ENCODE peak calls at places on chromosomes 5 and 9, in four cellular contexts. V, I, O and S are unnamed samples.

GRCh38 chr5:73486119-73486899 is 11.9 kb upstream of the BTF3 start:
- DNase-seq in V (no peak), I (no peak), O (peak; percentile 85), S (no peak)

GRCh38 chr9:33132249-33132772 is 34.8 kb downstream of the B4GALT1 start:
- DNase-seq in O (no peak), V (no peak), I (no peak), S (no peak)

GRCh38 chr5:79408028-79408427 is 105.9 kb downstream of the HOMER1 start:
- DNase-seq in O (no peak), I (no peak), V (no peak), S (no peak)

GRCh38 chr5:136686192-136686872 is 321.0 kb upstream of the TRPC7 start:
- DNase-seq in I (no peak), O (no peak), V (peak; percentile 39), S (no peak)

GRCh38 chr9:123401879-123402513 is 46.0 kb downstream of the CRB2 start:
- DNase-seq in V (no peak), O (no peak), I (peak; percentile 81), S (peak; percentile 50)

GRCh38 chr5:77627869-77628674 is 10.4 kb downstream of the OTP start:
- DNase-seq in I (peak; percentile 35), V (no peak), O (no peak), S (no peak)

GRCh38 chr5:151703227-151703626 is 16.5 kb upstream of the SPARC start:
- DNase-seq in V (peak; percentile 78), I (peak; percentile 84), O (no peak), S (no peak)

GRCh38 chr5:110019780-110020179 is 330.1 kb downstream of the MAN2A1 start:
- DNase-seq in O (no peak), I (no peak), V (no peak), S (no peak)

GRCh38 chr5:2542026-2542425 is 209.5 kb downstream of the IRX2 start:
- DNase-seq in V (no peak), O (no peak), I (no peak), S (no peak)

GRCh38 chr9:94479757-94480156 is 75.1 kb upstream of the PCAT7 start:
- DNase-seq in O (no peak), V (no peak), I (peak; percentile 6), S (no peak)

GRCh38 chr9:18821794-18822193 is 211.2 kb downstream of the SAXO1 start:
- DNase-seq in O (no peak), V (no peak), I (no peak), S (peak; percentile 44)

GRCh38 chr5:132383984-132384383 is 14.5 kb downstream of the SLC22A5 start:
- DNase-seq in O (no peak), V (no peak), I (no peak), S (no peak)

GRCh38 chr9:128420060-128420650 is 502 bp upstream of the CERCAM start:
- DNase-seq in I (peak; percentile 96), V (peak; percentile 69), O (no peak), S (peak; percentile 61)

GRCh38 chr5:71748360-71748759 is 29.3 kb downstream of the CARTPT start:
- DNase-seq in I (peak; percentile 28), V (no peak), O (no peak), S (peak; percentile 88)

GRCh38 chr9:137589441-137590122 is 730 bp downstream of the ZMYND19 start:
- DNase-seq in V (peak; percentile 26), O (no peak), I (peak; percentile 70), S (no peak)

GRCh38 chr5:1594336-1595106 is 70.8 kb upstream of the LPCAT1 start:
- DNase-seq in V (no peak), I (peak; percentile 99), O (peak; percentile 81), S (peak; percentile 86)

GRCh38 chr9:106084702-106085101 is 390.4 kb downstream of the TMEM38B start:
- DNase-seq in O (no peak), I (no peak), V (no peak), S (no peak)

GRCh38 chr5:38673671-38674071 is 117.2 kb upstream of the LIFR start:
- DNase-seq in O (no peak), I (no peak), V (no peak), S (no peak)

GRCh38 chr9:87497604-87498045 is at the start of gene DAPK1:
- DNase-seq in O (no peak), V (peak; percentile 85), I (peak; percentile 95), S (peak; percentile 68)

GRCh38 chr5:78537821-78538220 is 110.8 kb downstream of the LHFPL2 start:
- DNase-seq in O (no peak), V (no peak), I (peak; percentile 58), S (no peak)

GRCh38 chr5:5492087-5492933 is 69.8 kb downstream of the ICE1 start:
- DNase-seq in I (peak; percentile 81), O (no peak), V (peak; percentile 49), S (peak; percentile 36)

GRCh38 chr5:168482361-168482760 is 3.9 kb upstream of the RARS1 start:
- DNase-seq in I (no peak), V (peak; percentile 23), O (no peak), S (no peak)

GRCh38 chr5:9104576-9105339 is 441.1 kb downstream of the SEMA5A start:
- DNase-seq in I (no peak), O (no peak), V (no peak), S (no peak)

GRCh38 chr5:129670944-129671343 is 77.0 kb upstream of the MINAR2 start:
- DNase-seq in O (no peak), V (no peak), I (no peak), S (no peak)

GRCh38 chr9:79257671-79258410 is 313.9 kb upstream of the TLE4 start:
- DNase-seq in I (no peak), O (no peak), V (no peak), S (no peak)

GRCh38 chr9:72454871-72455471 is 66.4 kb upstream of the TMC1 start:
- DNase-seq in I (no peak), O (peak; percentile 27), V (no peak), S (no peak)

GRCh38 chr5:130992095-130992494 is 173.0 kb downstream of the HINT1 start:
- DNase-seq in V (no peak), O (no peak), I (no peak), S (no peak)

GRCh38 chr5:32173394-32174010 is 617 bp downstream of the GOLPH3 start:
- DNase-seq in I (peak; percentile 67), O (no peak), V (peak; percentile 71), S (peak; percentile 71)

GRCh38 chr5:152427691-152428090 is 22.6 kb upstream of the NMUR2 start:
- DNase-seq in O (no peak), I (no peak), V (no peak), S (no peak)

GRCh38 chr9:136930014-136930413 is 14.5 kb downstream of the FBXW5 start:
- DNase-seq in V (no peak), O (no peak), I (no peak), S (no peak)

GRCh38 chr9:82511626-82512025 is 523.1 kb downstream of the SPATA31D1 start:
- DNase-seq in V (no peak), I (no peak), O (no peak), S (no peak)

GRCh38 chr5:126917918-126918623 is 112.3 kb downstream of the MARCHF3 start:
- DNase-seq in O (no peak), V (no peak), I (peak; percentile 77), S (no peak)

GRCh38 chr5:125323613-125324012 is 577.2 kb upstream of the ZNF608 start:
- DNase-seq in V (no peak), O (no peak), I (no peak), S (no peak)

GRCh38 chr5:169716287-169716686 is 79.2 kb downstream of the DOCK2 start:
- DNase-seq in V (no peak), I (no peak), O (no peak), S (no peak)

GRCh38 chr9:104872959-104873850 is 54.8 kb downstream of the ABCA1 start:
- DNase-seq in V (no peak), I (peak; percentile 22), O (no peak), S (peak; percentile 32)

DNA sequence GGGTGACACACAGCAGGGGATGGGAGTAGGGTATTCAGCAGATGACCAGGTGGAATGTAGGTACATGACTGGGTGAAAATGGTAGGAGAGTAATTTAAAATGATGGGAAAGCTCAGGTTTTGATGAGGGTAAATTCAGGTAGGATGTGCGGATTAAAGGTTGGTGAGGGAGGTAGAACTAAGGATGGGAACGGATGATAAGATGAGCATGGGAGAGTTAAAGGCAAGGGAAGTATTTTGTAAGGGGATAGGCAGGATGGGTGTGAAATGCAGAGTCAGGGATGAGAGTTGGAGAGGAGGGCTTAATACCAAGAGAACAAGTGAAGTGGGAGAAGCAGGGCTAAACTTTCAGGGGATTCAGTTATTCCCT is 1.5 kb downstream of the TLN1 start:
- DNase-seq in V (no peak), I (no peak), O (no peak), S (no peak)
- H3K9ac ChIP-seq in V (no peak overlapping the region), I (peak overlapping the region; percentile 94), O (peak overlapping the region; percentile 5), S (peak overlapping the region; percentile 12)

GRCh38 chr9:97635026-97635425 is 1.4 kb downstream of the NCBP1 start:
- DNase-seq in V (no peak), O (no peak), I (no peak), S (no peak)

GRCh38 chr9:97633859-97634485 is 351 bp downstream of the NCBP1 start:
- DNase-seq in I (no peak), O (no peak), V (peak; percentile 33), S (no peak)

GRCh38 chr9:97640290-97640689 is 6.7 kb downstream of the NCBP1 start:
- DNase-seq in I (no peak), V (no peak), O (no peak), S (no peak)

GRCh38 chr9:97636903-97637302 is 3.3 kb downstream of the NCBP1 start:
- DNase-seq in V (no peak), I (no peak), O (no peak), S (no peak)

GRCh38 chr9:97638666-97639065 is 5.0 kb downstream of the NCBP1 start:
- DNase-seq in V (no peak), I (no peak), O (no peak), S (no peak)
- TF ChIP-seq CTCF in V (peak; percentile 15), I (peak; percentile 39), O (peak; percentile 39), S (no peak)

GRCh38 chr5:14268236-14268701 is 125.1 kb downstream of the TRIO start:
- DNase-seq in V (no peak), I (no peak), O (no peak), S (no peak)
- H3K36me3 ChIP-seq in V (no peaks in the 10 kb centered on the region), I (peaks cover 23% of the 10 kb centered on the region), O (no peaks in the 10 kb centered on the region), S (no peaks in the 10 kb centered on the region)

GRCh38 chr9:130849356-130849755 is 14.3 kb downstream of the ABL1 start:
- DNase-seq in I (no peak), O (no peak), V (no peak), S (no peak)
- H3K9ac ChIP-seq in I (no peak overlapping the region), O (no peak overlapping the region), V (no peak overlapping the region), S (no peak overlapping the region)

GRCh38 chr5:64594025-64594424 is 88.2 kb downstream of the RGS7BP start:
- DNase-seq in O (no peak), V (no peak), I (no peak), S (no peak)

GRCh38 chr5:64592942-64593341 is 87.1 kb downstream of the RGS7BP start:
- DNase-seq in O (no peak), I (no peak), V (no peak), S (no peak)

GRCh38 chr5:64595519-64595855 is 89.7 kb downstream of the RGS7BP start:
- DNase-seq in I (no peak), V (no peak), O (no peak), S (no peak)

GRCh38 chr5:64599226-64599625 is 91.1 kb upstream of the SHISAL2B start:
- DNase-seq in V (no peak), I (no peak), O (no peak), S (no peak)

GRCh38 chr5:64594601-64595518 is 89.0 kb downstream of the RGS7BP start:
- DNase-seq in I (no peak), O (no peak), V (no peak), S (no peak)
- TF ChIP-seq CTCF in I (peak; percentile 34), O (peak; percentile 61), V (peak; percentile 11), S (no peak)